ENCODE peak calls at places on chromosomes 4 and X, in five cellular contexts. B is K562, L is H1, X is HepG2, H is HCT116. Y is an unnamed sample.

GRCh38 chrX:129006491-129006890 is 516.8 kb downstream of the SMARCA1 start:
- DNase-seq in L (no peak), B (no peak), H (no peak), X (no peak), Y (no peak)

GRCh38 chrX:119989905-119990408 is 46.4 kb upstream of the NKAP start:
- DNase-seq in L (no peak), X (no peak), H (no peak), B (no peak), Y (no peak)

GRCh38 chr4:68591204-68591603 is 15.1 kb upstream of the UGT2B17 start:
- DNase-seq in H (no peak), X (no peak), B (no peak), L (no peak), Y (no peak)

GRCh38 chr4:21819086-21819485 is 129.5 kb downstream of the KCNIP4 start:
- DNase-seq in H (no peak), X (no peak), B (no peak), L (no peak), Y (no peak)

GRCh38 chrX:119008122-119008744 is 33.8 kb downstream of the LONRF3 start:
- DNase-seq in B (peak; percentile 37), H (no peak), X (peak; percentile 6), L (no peak), Y (peak; percentile 20)

GRCh38 chrX:123422875-123423274 is 238.8 kb downstream of the GRIA3 start:
- DNase-seq in B (peak; percentile 9), X (peak; percentile 1), H (no peak), L (no peak), Y (peak; percentile 8)

GRCh38 chr4:1777822-1778641 is 15.1 kb upstream of the FGFR3 start:
- DNase-seq in L (peak; percentile 56), X (peak; percentile 81), H (no peak), B (peak; percentile 79), Y (peak; percentile 96)

GRCh38 chr4:40288547-40288946 is 46.6 kb upstream of the CHRNA9 start:
- DNase-seq in H (no peak), B (no peak), X (no peak), L (no peak), Y (no peak)

GRCh38 chr4:63784822-63785221 is 624.4 kb downstream of the TECRL start:
- DNase-seq in X (no peak), L (no peak), B (no peak), H (no peak), Y (no peak)
- TF ChIP-seq ZNF274 in X (no peak), L (no peak), B (no peak), H (no peak), Y (no peak)

GRCh38 chr4:3307060-3307459 is 14.2 kb downstream of the RGS12 start:
- DNase-seq in B (no peak), X (no peak), L (no peak), H (no peak), Y (no peak)

GRCh38 chr4:3308691-3309090 is 15.9 kb downstream of the RGS12 start:
- DNase-seq in L (no peak), B (no peak), X (no peak), H (no peak), Y (no peak)

GRCh38 chr4:3306465-3306864 is 13.6 kb downstream of the RGS12 start:
- DNase-seq in H (no peak), B (no peak), L (no peak), X (no peak), Y (no peak)

GRCh38 chr4:3307891-3308575 is 15.2 kb downstream of the RGS12 start:
- DNase-seq in L (no peak), B (no peak), X (no peak), H (no peak), Y (no peak)

DNA sequence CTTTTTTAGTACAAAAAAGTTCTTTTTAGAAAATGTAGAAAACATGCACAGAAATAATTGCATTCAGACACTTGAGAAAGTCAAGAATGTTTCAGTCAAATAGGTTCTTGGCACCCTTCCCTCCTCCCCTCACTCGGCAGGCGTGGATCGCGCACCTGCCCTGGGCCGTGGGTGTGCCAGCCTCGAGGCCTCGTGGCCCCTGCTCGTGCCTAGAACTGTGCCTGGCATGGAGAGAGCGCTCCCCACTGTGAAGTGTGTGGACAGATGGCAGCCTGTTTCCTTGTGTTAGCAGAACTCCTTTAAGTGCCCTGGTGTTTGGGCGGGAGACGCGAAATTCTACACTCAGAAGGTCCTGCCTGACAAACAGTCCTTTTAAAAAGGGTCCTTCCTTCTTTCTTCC is 14.7 kb downstream of the RGS12 start:
- DNase-seq in H (no peak), X (no peak), B (no peak), L (no peak), Y (no peak)
- H3K4me1 ChIP-seq in H (no peaks in the 10 kb centered on the region), X (peaks cover 12% of the 10 kb centered on the region), B (peaks cover 7% of the 10 kb centered on the region), L (peaks cover 2% of the 10 kb centered on the region), Y (peaks cover 17% of the 10 kb centered on the region)

DNA sequence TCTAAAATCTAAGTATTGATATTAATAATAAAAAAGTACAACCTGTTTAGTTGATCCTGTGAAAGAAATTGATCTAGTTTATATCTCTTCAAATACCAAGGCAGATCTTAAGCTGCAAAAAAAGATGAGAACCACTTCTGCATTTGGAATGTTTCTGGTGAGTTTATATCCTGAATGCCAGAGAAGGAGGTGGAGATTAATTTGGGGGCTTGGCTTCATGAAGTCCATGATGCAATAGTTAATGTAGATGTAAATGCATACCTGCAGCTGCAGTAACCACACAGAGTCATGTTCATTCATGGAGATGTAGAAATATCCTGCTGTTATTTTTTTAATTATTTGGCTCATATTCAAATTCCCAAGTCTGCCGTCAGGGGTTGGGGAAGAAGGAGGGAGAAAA is at the start of gene SULT1E1:
- DNase-seq in X (no peak), H (no peak), B (no peak), L (no peak), Y (no peak)
- H3K4me3 ChIP-seq in X (no peak within 1 kb of the TSS), H (no peak within 1 kb of the TSS), B (no peak within 1 kb of the TSS), L (no peak within 1 kb of the TSS), Y (no peak within 1 kb of the TSS)

DNA sequence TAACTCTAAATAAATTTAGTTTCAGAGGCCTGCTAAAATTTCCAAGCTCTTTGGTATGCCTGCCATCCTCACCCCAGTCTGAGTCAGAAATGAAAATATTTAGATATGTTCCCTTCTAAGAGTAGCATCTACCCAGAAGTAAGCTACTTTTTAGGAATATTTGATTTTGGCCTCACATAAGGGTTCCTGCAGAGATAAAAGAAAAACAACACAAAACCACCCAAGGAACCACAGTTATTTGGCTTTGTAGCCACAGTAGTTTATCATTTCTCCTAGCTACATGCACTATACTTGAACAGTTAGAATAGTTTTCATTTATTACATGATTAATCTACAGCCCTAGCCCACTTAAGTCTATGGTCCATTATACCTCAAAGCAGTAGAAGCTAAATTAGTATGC is 192.5 kb upstream of the FAM241A start:
- DNase-seq in L (no peak), B (no peak), H (no peak), X (no peak), Y (no peak)
- TF ChIP-seq ZNF274 in L (no peak), B (no peak), H (no peak), X (no peak), Y (no peak)

DNA sequence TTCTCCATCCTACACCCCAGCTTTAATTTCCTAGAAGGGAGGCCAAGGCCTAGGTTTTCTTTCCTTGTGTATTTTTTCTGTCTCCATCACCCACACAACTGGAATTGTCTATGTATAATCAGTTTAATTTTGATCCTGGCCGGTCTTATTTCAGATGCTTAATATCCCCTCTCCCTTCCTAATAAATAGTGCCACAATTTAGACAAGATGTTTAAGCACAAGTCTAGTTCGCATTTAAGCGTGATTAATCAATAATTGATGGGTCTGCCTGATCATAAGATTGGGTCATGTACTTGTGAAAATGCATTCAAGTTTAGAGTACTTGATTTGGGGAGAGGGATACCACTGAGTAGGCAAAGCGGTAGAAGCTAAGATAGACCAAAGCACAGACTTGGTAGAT is 2.4 kb downstream of the BMP2K start:
- DNase-seq in H (no peak), B (no peak), X (no peak), L (no peak), Y (no peak)
- H3K4me1 ChIP-seq in H (peaks cover 4% of the 10 kb centered on the region), B (peaks cover 17% of the 10 kb centered on the region), X (peaks cover 50% of the 10 kb centered on the region), L (no peaks in the 10 kb centered on the region), Y (no peaks in the 10 kb centered on the region)

GRCh38 chr4:119731146-119731742 is 102.6 kb upstream of the PDE5A start:
- DNase-seq in B (no peak), L (no peak), H (no peak), X (no peak), Y (no peak)

GRCh38 chr4:119731778-119732177 is 103.2 kb upstream of the PDE5A start:
- DNase-seq in X (no peak), L (no peak), H (no peak), B (no peak), Y (no peak)

GRCh38 chr4:119728692-119729593 is 100.3 kb upstream of the PDE5A start:
- DNase-seq in X (no peak), B (no peak), L (no peak), H (no peak), Y (no peak)

GRCh38 chr4:119730644-119730995 is 102.0 kb upstream of the PDE5A start:
- DNase-seq in H (no peak), X (no peak), L (no peak), B (no peak), Y (no peak)

DNA sequence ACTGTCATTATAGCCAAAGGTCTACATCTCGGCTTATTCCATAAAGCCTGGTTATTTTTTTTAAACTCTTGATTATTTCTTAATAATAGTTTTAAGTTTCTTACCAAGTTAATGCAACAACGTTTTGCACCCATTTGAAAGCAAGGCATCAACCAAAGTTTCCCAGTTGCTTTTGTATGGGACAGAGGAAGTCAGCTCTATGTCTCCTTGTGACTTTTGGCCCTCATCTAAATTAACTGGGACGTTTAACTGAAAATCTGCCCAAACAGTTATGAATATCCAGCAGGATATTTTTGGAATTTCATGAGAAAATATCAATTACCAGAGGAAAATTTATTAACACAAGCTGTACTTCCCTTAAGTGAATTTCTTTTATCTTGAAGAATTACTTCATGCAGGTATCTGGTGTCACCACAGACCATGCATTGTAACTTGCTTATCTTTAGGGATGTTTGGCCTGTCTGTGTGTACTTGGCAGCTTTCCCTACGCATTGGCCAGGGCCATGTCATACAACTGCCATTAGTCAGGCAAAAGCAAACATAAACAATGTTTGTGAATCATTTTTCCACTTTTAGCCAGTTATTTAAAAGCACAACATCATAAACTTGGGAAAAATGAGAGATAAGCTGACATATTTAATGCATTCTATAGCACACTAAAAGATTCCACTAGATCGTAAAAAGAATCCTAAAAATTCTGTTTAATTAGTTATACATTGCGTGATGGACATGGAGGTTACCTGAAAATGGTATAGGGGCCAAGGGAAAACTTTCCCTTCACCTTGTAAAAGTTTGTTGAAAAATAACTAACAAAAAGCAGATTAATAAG is 101.4 kb upstream of the PDE5A start:
- DNase-seq in B (no peak), X (peak; percentile 68), H (peak; percentile 15), L (no peak), Y (no peak)
- H3K4me3 ChIP-seq in B (no peak overlapping the region), X (no peak overlapping the region), H (no peak overlapping the region), L (no peak overlapping the region), Y (no peak overlapping the region)

DNA sequence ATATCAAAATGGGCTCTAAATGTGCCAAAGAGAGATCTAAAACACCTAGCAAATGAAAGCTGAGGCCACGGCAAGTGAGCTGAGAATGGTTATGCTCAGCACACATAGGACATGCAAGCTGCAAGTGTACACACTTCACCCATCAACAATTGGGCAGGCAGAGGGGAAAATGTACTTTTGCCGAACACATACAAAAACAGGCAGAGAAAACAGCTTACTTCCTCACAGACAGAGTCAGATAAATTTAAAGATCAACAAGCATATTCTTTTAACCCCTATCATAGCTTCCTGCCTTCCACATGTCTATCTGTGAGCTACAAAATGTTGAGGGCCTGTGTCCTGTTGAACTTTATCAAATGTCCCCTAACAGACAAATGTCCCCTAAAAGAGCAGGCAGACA is 60.3 kb downstream of the SH3KBP1 start:
- DNase-seq in L (no peak), X (no peak), B (no peak), H (no peak), Y (no peak)
- TF ChIP-seq ZNF274 in L (no peak), X (no peak), B (no peak), H (no peak), Y (no peak)